ENCODE peak calls at places on chromosomes 4 and X, in four cellular contexts. E is CD8-positive, alpha-beta T cell; C is endodermal cell; A is neural progenitor cell. Y is an unnamed sample. For H3K4me1, the result is how much of the 10 kb centered on the place peaks cover.

GRCh38 chrX:13428055-13428786 is 108.4 kb upstream of the ATXN3L start:
- DNase-seq in A (peak), C (peak), E (no peak), Y (peak)

GRCh38 chr4:3640587-3640962 is 108.4 kb upstream of the LRPAP1 start:
- DNase-seq in E (no peak), A (no peak), C (no peak), Y (peak)

GRCh38 chr4:6944311-6945051 is 34.9 kb downstream of the TBC1D14 start:
- DNase-seq in C (peak), A (no peak), E (no peak), Y (peak)

GRCh38 chrX:153863251-153863991 is 22.6 kb downstream of the L1CAM start:
- DNase-seq in C (no peak), A (no peak), E (no peak), Y (peak)

GRCh38 chrX:107669885-107670628 is 41.7 kb downstream of the PRPS1 start:
- DNase-seq in E (no peak), C (peak), A (no peak), Y (no peak)

GRCh38 chrX:16786791-16787735 is 797 bp downstream of the TXLNG start:
- DNase-seq in A (peak), E (peak), C (peak), Y (peak)

GRCh38 chrX:6226053-6226645 is 2.5 kb downstream of the NLGN4X start:
- DNase-seq in E (no peak), A (peak), C (peak), Y (no peak)

GRCh38 chr4:123452585-123452984 is 56.0 kb downstream of the SPRY1 start:
- DNase-seq in E (no peak), A (no peak), C (no peak), Y (peak)

GRCh38 chrX:71637848-71638247 is 19.5 kb upstream of the CXCR3 start:
- DNase-seq in A (no peak), E (no peak), C (no peak), Y (peak)

GRCh38 chr4:153223935-153224334 is 19.7 kb downstream of the TRIM2 start:
- DNase-seq in A (no peak), C (no peak), E (no peak), Y (no peak)

GRCh38 chr4:48668254-48669017 is 111.6 kb downstream of the FRYL start:
- DNase-seq in A (no peak), E (no peak), C (no peak), Y (no peak)

GRCh38 chrX:22795680-22796079 is 204.1 kb upstream of the DDX53 start:
- DNase-seq in A (no peak), C (no peak), E (no peak), Y (no peak)

GRCh38 chr4:6386091-6386490 is 86.3 kb downstream of the PPP2R2C start:
- DNase-seq in C (no peak), A (no peak), E (no peak), Y (peak)

GRCh38 chr4:84166486-84166885 is 332.6 kb downstream of the NKX6-1 start:
- DNase-seq in A (no peak), C (no peak), E (no peak), Y (no peak)

GRCh38 chr4:3387943-3388348 is 53.8 kb upstream of the HGFAC start:
- DNase-seq in E (no peak), A (no peak), C (peak), Y (peak)

GRCh38 chrX:140318306-140318705 is 186.6 kb downstream of the SOX3 start:
- DNase-seq in A (peak), E (no peak), C (no peak), Y (no peak)

GRCh38 chr4:4555916-4556315 is 14.1 kb upstream of the STX18 start:
- DNase-seq in A (no peak), E (no peak), C (no peak), Y (peak)

GRCh38 chr4:176321589-176321988 is 1.8 kb downstream of the SPCS3 start:
- DNase-seq in E (no peak), C (no peak), A (no peak), Y (no peak)

GRCh38 chr4:37689353-37689752 is 3.2 kb upstream of the RELL1 start:
- DNase-seq in C (no peak), A (no peak), E (no peak), Y (no peak)

GRCh38 chrX:149490100-149490499 is 15.0 kb downstream of the IDS start:
- DNase-seq in A (no peak), C (no peak), E (no peak), Y (no peak)

GRCh38 chrX:149491812-149492211 is 13.3 kb downstream of the IDS start:
- DNase-seq in E (no peak), C (no peak), A (no peak), Y (no peak)

GRCh38 chrX:149487292-149487691 is 17.8 kb downstream of the IDS start:
- DNase-seq in A (no peak), E (no peak), C (peak), Y (peak)
- TF ChIP-seq CTCF in A (peak), E (no peak), C (peak), Y (peak)

GRCh38 chrX:8726031-8726652 is 5.8 kb downstream of the ANOS1 start:
- DNase-seq in E (no peak), A (no peak), C (peak), Y (peak)
- H3K4me1 ChIP-seq in E (under half), A (under half), C (under half), Y (under half)

DNA sequence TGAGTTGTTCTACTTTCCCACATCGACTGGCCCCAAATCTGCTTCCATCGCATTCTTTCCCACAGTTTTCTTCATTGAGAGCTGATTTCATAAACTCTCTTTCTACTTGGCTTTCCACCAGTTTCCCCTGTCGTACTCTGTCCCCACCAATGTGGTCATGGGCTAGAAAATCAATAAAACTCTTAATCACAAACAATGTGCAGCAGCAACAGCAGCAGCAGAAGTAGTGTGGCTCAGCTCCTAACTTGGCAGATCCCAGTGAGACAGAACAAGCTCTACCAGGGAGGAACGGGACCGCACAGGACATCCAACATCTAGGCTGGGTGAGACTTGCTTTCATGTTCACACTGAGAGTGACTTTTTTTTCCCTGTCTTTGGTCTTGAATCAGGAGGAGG is 3.1 kb upstream of the SETD7 start:
- DNase-seq in E (no peak), C (no peak), A (no peak), Y (no peak)
- TF ChIP-seq CTCF in E (no peak), C (no peak), A (no peak), Y (no peak)

DNA sequence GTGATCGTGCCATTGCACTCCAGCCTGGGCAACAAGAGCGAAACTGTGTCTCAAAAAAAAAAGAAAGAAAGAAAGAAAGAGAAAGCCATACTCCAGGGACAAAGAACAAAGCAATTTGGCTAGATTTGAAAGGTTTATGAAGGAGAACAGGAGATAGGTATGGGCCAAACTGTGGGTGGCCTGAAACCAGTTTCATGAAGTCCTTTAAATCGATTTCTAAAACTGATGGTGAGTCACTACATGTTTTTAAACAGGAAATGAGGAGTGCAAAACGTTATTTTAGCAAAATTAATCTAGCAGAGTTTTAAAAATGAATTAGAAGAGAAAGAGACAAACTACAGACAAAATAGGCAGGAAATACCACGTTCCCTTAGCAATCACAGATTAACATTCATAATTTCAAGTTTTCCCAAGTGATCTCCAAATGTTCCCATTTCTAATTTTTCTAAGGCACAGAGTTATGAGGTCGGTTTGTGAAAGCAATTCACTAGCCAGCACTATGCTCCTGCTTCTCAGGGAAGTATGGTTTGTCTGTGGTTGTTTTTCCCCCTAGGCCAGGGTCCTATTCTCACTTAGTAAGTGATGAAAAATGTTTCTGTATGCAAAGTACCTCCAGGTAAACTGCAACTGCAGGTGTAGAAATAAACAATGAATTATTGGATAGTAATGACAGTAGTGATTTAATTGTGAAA is 190.6 kb downstream of the PPP3CA start:
- DNase-seq in A (no peak), C (no peak), E (no peak), Y (no peak)
- H3K4me1 ChIP-seq in A (half or more), C (under half), E (under half), Y (under half)

DNA sequence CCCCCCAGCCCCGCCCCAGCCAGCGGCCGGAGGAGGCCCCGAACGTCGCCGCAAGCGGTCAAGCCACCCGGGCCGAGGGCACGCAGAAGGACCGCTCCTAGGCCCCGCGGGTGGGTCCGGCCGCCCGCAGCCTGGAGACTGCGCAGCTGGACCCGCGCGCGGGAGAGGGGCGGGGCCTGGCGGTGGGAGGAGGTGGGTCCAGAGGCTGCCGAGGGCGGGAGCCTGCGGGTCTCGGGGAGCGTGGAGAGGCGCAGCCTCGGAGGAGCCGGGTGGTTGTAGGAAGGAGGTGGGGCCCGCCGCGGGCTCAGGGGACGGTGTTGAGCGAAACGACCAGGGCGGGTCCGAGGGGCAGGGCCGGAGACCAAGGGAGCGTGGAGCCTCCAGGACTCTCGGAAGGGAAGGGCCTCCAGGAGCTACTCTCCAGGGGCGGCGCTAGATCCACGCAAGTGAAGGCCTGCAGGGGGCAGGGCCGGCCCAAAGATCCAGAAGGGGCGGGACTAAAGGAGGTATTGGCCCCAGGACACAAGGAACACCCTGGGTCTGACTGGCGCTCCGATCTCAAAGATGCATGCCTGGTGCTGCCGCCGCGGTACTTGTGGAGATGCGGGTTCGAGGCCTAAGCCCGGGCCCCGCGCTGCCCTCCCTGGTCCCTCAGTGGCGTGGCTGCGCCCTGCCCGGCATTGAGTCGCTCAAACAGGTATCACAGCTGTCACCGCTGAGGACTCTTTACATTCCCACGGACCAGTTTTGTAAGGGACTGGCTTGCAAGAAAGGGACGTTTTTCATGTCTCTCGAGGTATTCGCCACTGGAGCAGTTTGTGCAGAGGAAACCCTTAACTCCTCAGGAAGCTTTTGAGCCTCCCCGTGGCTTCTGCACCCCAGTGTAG is 5.9 kb downstream of the TIMM17B start:
- DNase-seq in E (peak), A (peak), C (peak), Y (peak)
- TF ChIP-seq CTCF in E (peak), A (peak), C (peak), Y (peak)

GRCh38 chr4:2262145-2262943 is 435 bp upstream of the MXD4 start:
- DNase-seq in C (peak), E (peak), A (peak), Y (peak)

GRCh38 chr4:2265113-2266110 is 3.5 kb upstream of the MXD4 start:
- DNase-seq in C (no peak), A (no peak), E (no peak), Y (no peak)

GRCh38 chr4:2264481-2265041 is 2.7 kb upstream of the MXD4 start:
- DNase-seq in E (no peak), C (no peak), A (no peak), Y (no peak)

GRCh38 chr4:2262944-2263250 is 988 bp upstream of the MXD4 start:
- DNase-seq in A (no peak), C (no peak), E (no peak), Y (no peak)

GRCh38 chr4:2263701-2264321 is 1.9 kb upstream of the MXD4 start:
- DNase-seq in A (peak), C (no peak), E (no peak), Y (peak)
- H3K4me1 ChIP-seq in A (under half), C (under half), E (under half), Y (under half)

DNA sequence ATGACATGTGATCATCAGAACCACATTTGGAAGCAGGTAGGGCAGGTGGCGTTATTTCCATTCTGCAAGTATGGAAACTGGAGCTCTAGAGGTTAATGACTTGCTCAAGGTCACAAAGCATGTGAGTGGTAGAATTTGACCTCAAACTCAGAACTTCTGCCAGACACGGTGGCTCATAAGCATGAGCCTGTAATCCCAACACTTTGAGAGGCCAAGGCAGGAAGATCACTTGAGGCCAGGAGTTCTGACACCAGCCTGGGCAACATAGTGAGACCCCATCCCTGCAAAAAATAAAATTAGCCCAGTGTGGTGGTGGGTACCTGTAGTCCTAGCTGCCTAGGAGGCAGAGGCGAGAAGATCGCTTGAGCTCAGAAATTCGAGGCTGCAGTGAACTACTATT is 139.2 kb downstream of the PALLD start:
- DNase-seq in E (no peak), A (no peak), C (no peak), Y (no peak)
- TF ChIP-seq CTCF in E (no peak), A (no peak), C (no peak), Y (no peak)